ENCODE peak calls at places on chromosomes 3 and 15, in four cellular contexts. One of them, this sample, is unnamed.

GRCh38 chr3:194368918-194369317 is 625 bp downstream of the LRRC15 start:
- DNase-seq in stimulated activated CD8-positive, alpha-beta memory T cell treated with anti-CD3 and anti-CD28 coated beads, Interleukin-15, amount 100 ng/mL, for 24 hours: no peak
- DNase-seq in HL-60: no peak
- DNase-seq in central memory CD4-positive, alpha-beta T cell: no peak
- DNase-seq in this sample: no peak

GRCh38 chr3:122100591-122101491 is 45.7 kb downstream of the CD86 start:
- DNase-seq in stimulated activated CD8-positive, alpha-beta memory T cell treated with anti-CD3 and anti-CD28 coated beads, Interleukin-15, amount 100 ng/mL, for 24 hours: no peak
- DNase-seq in HL-60: no peak
- DNase-seq in central memory CD4-positive, alpha-beta T cell: peak; percentile 7
- DNase-seq in this sample: no peak

GRCh38 chr3:193617628-193618027 is 24.6 kb downstream of the OPA1 start:
- DNase-seq in stimulated activated CD8-positive, alpha-beta memory T cell treated with anti-CD3 and anti-CD28 coated beads, Interleukin-15, amount 100 ng/mL, for 24 hours: no peak
- DNase-seq in HL-60: no peak
- DNase-seq in central memory CD4-positive, alpha-beta T cell: no peak
- DNase-seq in this sample: no peak

GRCh38 chr15:82540055-82540983 is at the start of gene RPS17:
- DNase-seq in stimulated activated CD8-positive, alpha-beta memory T cell treated with anti-CD3 and anti-CD28 coated beads, Interleukin-15, amount 100 ng/mL, for 24 hours: peak; percentile 99
- DNase-seq in HL-60: peak; percentile 92
- DNase-seq in central memory CD4-positive, alpha-beta T cell: peak; percentile 98
- DNase-seq in this sample: peak; percentile 94

GRCh38 chr3:183099838-183100204 is 525 bp upstream of the MCCC1 start:
- DNase-seq in stimulated activated CD8-positive, alpha-beta memory T cell treated with anti-CD3 and anti-CD28 coated beads, Interleukin-15, amount 100 ng/mL, for 24 hours: no peak
- DNase-seq in HL-60: no peak
- DNase-seq in central memory CD4-positive, alpha-beta T cell: no peak
- DNase-seq in this sample: no peak

GRCh38 chr15:78392430-78392829 is 45.6 kb upstream of the IREB2 start:
- DNase-seq in stimulated activated CD8-positive, alpha-beta memory T cell treated with anti-CD3 and anti-CD28 coated beads, Interleukin-15, amount 100 ng/mL, for 24 hours: no peak
- DNase-seq in HL-60: no peak
- DNase-seq in central memory CD4-positive, alpha-beta T cell: no peak
- DNase-seq in this sample: no peak

GRCh38 chr3:56323986-56324420 is 144.3 kb downstream of the ERC2 start:
- DNase-seq in stimulated activated CD8-positive, alpha-beta memory T cell treated with anti-CD3 and anti-CD28 coated beads, Interleukin-15, amount 100 ng/mL, for 24 hours: no peak
- DNase-seq in HL-60: no peak
- DNase-seq in central memory CD4-positive, alpha-beta T cell: no peak
- DNase-seq in this sample: no peak

GRCh38 chr15:64807751-64808222 is 17.7 kb downstream of the PIF1 start:
- DNase-seq in stimulated activated CD8-positive, alpha-beta memory T cell treated with anti-CD3 and anti-CD28 coated beads, Interleukin-15, amount 100 ng/mL, for 24 hours: no peak
- DNase-seq in HL-60: no peak
- DNase-seq in central memory CD4-positive, alpha-beta T cell: no peak
- DNase-seq in this sample: no peak

GRCh38 chr15:68618339-68619302 is 39.8 kb downstream of the CORO2B start:
- DNase-seq in stimulated activated CD8-positive, alpha-beta memory T cell treated with anti-CD3 and anti-CD28 coated beads, Interleukin-15, amount 100 ng/mL, for 24 hours: no peak
- DNase-seq in HL-60: no peak
- DNase-seq in central memory CD4-positive, alpha-beta T cell: no peak
- DNase-seq in this sample: no peak

GRCh38 chr3:107404727-107405519 is 27.7 kb downstream of the CCDC54 start:
- DNase-seq in stimulated activated CD8-positive, alpha-beta memory T cell treated with anti-CD3 and anti-CD28 coated beads, Interleukin-15, amount 100 ng/mL, for 24 hours: no peak
- DNase-seq in HL-60: no peak
- DNase-seq in central memory CD4-positive, alpha-beta T cell: no peak
- DNase-seq in this sample: no peak

GRCh38 chr15:42139596-42139995 is 16.8 kb downstream of the PLA2G4F start:
- DNase-seq in stimulated activated CD8-positive, alpha-beta memory T cell treated with anti-CD3 and anti-CD28 coated beads, Interleukin-15, amount 100 ng/mL, for 24 hours: no peak
- DNase-seq in HL-60: no peak
- DNase-seq in central memory CD4-positive, alpha-beta T cell: no peak
- DNase-seq in this sample: no peak

GRCh38 chr3:68467465-68467864 is 464.9 kb downstream of the TAFA4 start:
- DNase-seq in stimulated activated CD8-positive, alpha-beta memory T cell treated with anti-CD3 and anti-CD28 coated beads, Interleukin-15, amount 100 ng/mL, for 24 hours: no peak
- DNase-seq in HL-60: no peak
- DNase-seq in central memory CD4-positive, alpha-beta T cell: no peak
- DNase-seq in this sample: no peak

GRCh38 chr3:9161298-9161697 is 88.1 kb downstream of the SRGAP3 start:
- DNase-seq in stimulated activated CD8-positive, alpha-beta memory T cell treated with anti-CD3 and anti-CD28 coated beads, Interleukin-15, amount 100 ng/mL, for 24 hours: no peak
- DNase-seq in HL-60: no peak
- DNase-seq in central memory CD4-positive, alpha-beta T cell: no peak
- DNase-seq in this sample: no peak

GRCh38 chr3:108100906-108101305 is 10.1 kb upstream of the CD47 start:
- DNase-seq in stimulated activated CD8-positive, alpha-beta memory T cell treated with anti-CD3 and anti-CD28 coated beads, Interleukin-15, amount 100 ng/mL, for 24 hours: no peak
- DNase-seq in HL-60: no peak
- DNase-seq in central memory CD4-positive, alpha-beta T cell: peak; percentile 25
- DNase-seq in this sample: no peak

GRCh38 chr15:70535071-70535954 is 228.0 kb downstream of the UACA start:
- DNase-seq in stimulated activated CD8-positive, alpha-beta memory T cell treated with anti-CD3 and anti-CD28 coated beads, Interleukin-15, amount 100 ng/mL, for 24 hours: no peak
- DNase-seq in HL-60: no peak
- DNase-seq in central memory CD4-positive, alpha-beta T cell: peak; percentile 74
- DNase-seq in this sample: no peak

GRCh38 chr3:169886671-169887070 is 16.9 kb upstream of the LRRC31 start:
- DNase-seq in stimulated activated CD8-positive, alpha-beta memory T cell treated with anti-CD3 and anti-CD28 coated beads, Interleukin-15, amount 100 ng/mL, for 24 hours: no peak
- DNase-seq in HL-60: no peak
- DNase-seq in central memory CD4-positive, alpha-beta T cell: no peak
- DNase-seq in this sample: no peak

GRCh38 chr3:104604326-104605010 is 762.2 kb upstream of the ALCAM start:
- DNase-seq in stimulated activated CD8-positive, alpha-beta memory T cell treated with anti-CD3 and anti-CD28 coated beads, Interleukin-15, amount 100 ng/mL, for 24 hours: no peak
- DNase-seq in HL-60: no peak
- DNase-seq in central memory CD4-positive, alpha-beta T cell: no peak
- DNase-seq in this sample: no peak

GRCh38 chr3:52524752-52525661 is 8.7 kb downstream of the NT5DC2 start:
- DNase-seq in stimulated activated CD8-positive, alpha-beta memory T cell treated with anti-CD3 and anti-CD28 coated beads, Interleukin-15, amount 100 ng/mL, for 24 hours: no peak
- DNase-seq in HL-60: no peak
- DNase-seq in central memory CD4-positive, alpha-beta T cell: no peak
- DNase-seq in this sample: no peak

GRCh38 chr3:147838650-147839049 is 429.5 kb downstream of the ZIC1 start:
- DNase-seq in stimulated activated CD8-positive, alpha-beta memory T cell treated with anti-CD3 and anti-CD28 coated beads, Interleukin-15, amount 100 ng/mL, for 24 hours: no peak
- DNase-seq in HL-60: no peak
- DNase-seq in central memory CD4-positive, alpha-beta T cell: no peak
- DNase-seq in this sample: no peak

GRCh38 chr15:98382139-98382538 is 266.2 kb upstream of the IGF1R start:
- DNase-seq in stimulated activated CD8-positive, alpha-beta memory T cell treated with anti-CD3 and anti-CD28 coated beads, Interleukin-15, amount 100 ng/mL, for 24 hours: no peak
- DNase-seq in HL-60: no peak
- DNase-seq in central memory CD4-positive, alpha-beta T cell: no peak
- DNase-seq in this sample: no peak

GRCh38 chr15:101501703-101502373 is 12.3 kb upstream of the PCSK6 start:
- DNase-seq in stimulated activated CD8-positive, alpha-beta memory T cell treated with anti-CD3 and anti-CD28 coated beads, Interleukin-15, amount 100 ng/mL, for 24 hours: no peak
- DNase-seq in HL-60: no peak
- DNase-seq in central memory CD4-positive, alpha-beta T cell: peak; percentile 7
- DNase-seq in this sample: no peak

GRCh38 chr3:48301814-48302194 is 31.7 kb downstream of the SPINK8 start:
- DNase-seq in stimulated activated CD8-positive, alpha-beta memory T cell treated with anti-CD3 and anti-CD28 coated beads, Interleukin-15, amount 100 ng/mL, for 24 hours: no peak
- DNase-seq in HL-60: no peak
- DNase-seq in central memory CD4-positive, alpha-beta T cell: no peak
- DNase-seq in this sample: no peak

GRCh38 chr3:40680685-40681657 is 156.2 kb downstream of the ZNF621 start:
- DNase-seq in stimulated activated CD8-positive, alpha-beta memory T cell treated with anti-CD3 and anti-CD28 coated beads, Interleukin-15, amount 100 ng/mL, for 24 hours: no peak
- DNase-seq in HL-60: no peak
- DNase-seq in central memory CD4-positive, alpha-beta T cell: no peak
- DNase-seq in this sample: no peak

GRCh38 chr3:197737319-197737649 is 580 bp upstream of the RUBCN start:
- DNase-seq in stimulated activated CD8-positive, alpha-beta memory T cell treated with anti-CD3 and anti-CD28 coated beads, Interleukin-15, amount 100 ng/mL, for 24 hours: no peak
- DNase-seq in HL-60: no peak
- DNase-seq in central memory CD4-positive, alpha-beta T cell: no peak
- DNase-seq in this sample: no peak

GRCh38 chr3:56101576-56101975 is 366.7 kb downstream of the ERC2 start:
- DNase-seq in stimulated activated CD8-positive, alpha-beta memory T cell treated with anti-CD3 and anti-CD28 coated beads, Interleukin-15, amount 100 ng/mL, for 24 hours: no peak
- DNase-seq in HL-60: no peak
- DNase-seq in central memory CD4-positive, alpha-beta T cell: no peak
- DNase-seq in this sample: no peak

GRCh38 chr3:144415492-144415891 is 443.9 kb downstream of the DIPK2A start:
- DNase-seq in stimulated activated CD8-positive, alpha-beta memory T cell treated with anti-CD3 and anti-CD28 coated beads, Interleukin-15, amount 100 ng/mL, for 24 hours: no peak
- DNase-seq in HL-60: no peak
- DNase-seq in central memory CD4-positive, alpha-beta T cell: no peak
- DNase-seq in this sample: no peak

GRCh38 chr15:99187886-99188285 is 61.5 kb downstream of the TTC23 start:
- DNase-seq in stimulated activated CD8-positive, alpha-beta memory T cell treated with anti-CD3 and anti-CD28 coated beads, Interleukin-15, amount 100 ng/mL, for 24 hours: no peak
- DNase-seq in HL-60: no peak
- DNase-seq in central memory CD4-positive, alpha-beta T cell: no peak
- DNase-seq in this sample: no peak

GRCh38 chr3:173111321-173111720 is 29.7 kb downstream of the SPATA16 start:
- DNase-seq in stimulated activated CD8-positive, alpha-beta memory T cell treated with anti-CD3 and anti-CD28 coated beads, Interleukin-15, amount 100 ng/mL, for 24 hours: no peak
- DNase-seq in HL-60: no peak
- DNase-seq in central memory CD4-positive, alpha-beta T cell: no peak
- DNase-seq in this sample: no peak

GRCh38 chr3:73245459-73245858 is 184.0 kb downstream of the EBLN2 start:
- DNase-seq in stimulated activated CD8-positive, alpha-beta memory T cell treated with anti-CD3 and anti-CD28 coated beads, Interleukin-15, amount 100 ng/mL, for 24 hours: no peak
- DNase-seq in HL-60: no peak
- DNase-seq in central memory CD4-positive, alpha-beta T cell: no peak
- DNase-seq in this sample: no peak

This sample was measured in omental fat pad.